ENCODE peak calls at places on chromosomes 4 and X, in eight cellular contexts. Z is stomach, Q is GM12878, U is SK-N-SH, K is suprapubic skin, L is K562, O is sigmoid colon, W is transverse colon. J is an unnamed sample.

GRCh38 chr4:53361451-53361850 is 4.4 kb downstream of the SCFD2 start:
- DNase-seq in L (no peak), U (no peak), Q (no peak), Z (no peak), K (no peak), W (no peak), O (no peak), J (no peak)

GRCh38 chrX:43882294-43882681 is at the start of gene MAOB:
- DNase-seq in O (peak; percentile 72), U (peak; percentile 82), K (peak; percentile 76), Z (peak; percentile 37), Q (no peak), W (peak; percentile 33), L (peak; percentile 65), J (peak; percentile 62)

GRCh38 chrX:22404297-22404696 is 131.6 kb downstream of the CBLL2 start:
- DNase-seq in O (no peak), Q (no peak), L (no peak), W (no peak), Z (no peak), U (no peak), K (no peak), J (no peak)

GRCh38 chr4:2791518-2792395 is 1.1 kb upstream of the SH3BP2 start:
- DNase-seq in Q (no peak), U (peak; percentile 22), Z (peak; percentile 25), L (no peak), O (peak; percentile 64), W (peak; percentile 29), K (peak; percentile 71), J (peak; percentile 31)

GRCh38 chr4:4317496-4318232 is 27.6 kb downstream of the ZBTB49 start:
- DNase-seq in K (peak; percentile 44), W (no peak), O (peak; percentile 34), Z (no peak), Q (no peak), U (no peak), L (no peak), J (no peak)

GRCh38 chrX:13067842-13068241 is 23.4 kb upstream of the FAM9C start:
- DNase-seq in Q (no peak), W (no peak), K (no peak), U (no peak), Z (no peak), O (no peak), L (no peak), J (no peak)

GRCh38 chr4:566508-567295 is 9.4 kb downstream of the TMEM271 start:
- DNase-seq in Z (no peak), L (peak; percentile 52), K (no peak), O (no peak), Q (no peak), W (no peak), U (peak; percentile 73), J (no peak)

GRCh38 chrX:3370656-3371055 is 24.2 kb upstream of the MXRA5 start:
- DNase-seq in W (no peak), K (no peak), L (no peak), Q (no peak), O (no peak), Z (no peak), U (no peak), J (no peak)

GRCh38 chrX:64975491-64975890 is 759 bp downstream of the ZC4H2 start:
- DNase-seq in W (peak; percentile 26), K (no peak), Q (no peak), Z (peak; percentile 28), U (peak; percentile 46), O (peak; percentile 64), L (no peak), J (peak; percentile 19)

GRCh38 chr4:56505269-56506109 is at the start of gene ARL9:
- DNase-seq in L (no peak), U (peak; percentile 15), Q (no peak), W (peak; percentile 49), K (peak; percentile 80), Z (peak; percentile 70), O (peak; percentile 78), J (peak; percentile 49)

GRCh38 chr4:47824844-47825243 is 13.0 kb downstream of the CORIN start:
- DNase-seq in K (no peak), O (no peak), L (no peak), U (peak; percentile 38), Q (no peak), W (no peak), Z (no peak), J (no peak)

GRCh38 chrX:24862343-24862742 is 153.4 kb downstream of the ARX start:
- DNase-seq in K (no peak), W (no peak), L (no peak), O (no peak), Q (no peak), U (no peak), Z (no peak), J (no peak)

GRCh38 chrX:63713510-63713909 is 71.5 kb downstream of the ARHGEF9 start:
- DNase-seq in L (no peak), Q (no peak), O (no peak), W (no peak), Z (no peak), U (no peak), K (no peak), J (no peak)

DNA sequence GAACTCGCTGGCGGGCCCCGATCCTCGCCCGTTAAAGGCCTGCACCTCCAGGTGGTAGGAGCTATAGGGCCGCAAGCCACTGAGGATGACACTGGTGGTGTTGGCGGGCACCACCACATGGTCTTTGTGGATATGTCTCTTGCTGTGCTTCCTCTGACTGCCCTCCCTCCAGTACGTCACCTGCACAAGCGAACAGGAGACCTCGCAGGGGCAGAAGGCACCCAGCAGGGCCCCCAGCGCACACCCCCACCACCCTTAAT is 20.7 kb downstream of the L1CAM start:
- DNase-seq in U (no peak), K (no peak), Z (no peak), Q (no peak), O (no peak), W (no peak), L (no peak), J (no peak)
- H3K27me3 ChIP-seq in U (no peaks in the 10 kb centered on the region), K (peaks cover 4% of the 10 kb centered on the region), Z (peaks cover 7% of the 10 kb centered on the region), Q (no peaks in the 10 kb centered on the region), O (peaks cover 2% of the 10 kb centered on the region), W (no peaks in the 10 kb centered on the region), L (peaks cover 78% of the 10 kb centered on the region), J (no peaks in the 10 kb centered on the region)

DNA sequence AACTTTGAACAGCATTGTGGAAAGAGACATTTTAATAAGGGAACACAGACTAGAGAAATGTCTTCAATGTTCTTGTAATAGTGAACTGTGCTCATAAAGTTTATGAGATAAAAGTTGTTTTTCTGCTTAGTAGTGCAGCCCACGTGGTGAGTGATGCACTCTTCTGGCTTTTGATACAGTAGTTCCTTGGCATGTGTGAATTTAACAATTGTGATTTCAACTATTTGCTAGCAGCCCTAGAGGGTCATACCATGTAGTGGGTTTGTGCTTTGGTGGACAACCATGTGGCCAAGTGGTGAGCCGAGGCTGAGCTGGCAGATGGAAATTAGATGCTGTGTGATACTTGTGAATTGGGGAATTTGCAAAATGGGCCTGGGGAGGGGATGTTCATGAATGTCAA is 116.2 kb upstream of the SLC4A4 start:
- DNase-seq in U (no peak), O (no peak), L (no peak), K (no peak), W (no peak), Z (no peak), Q (no peak), J (no peak)
- TF ChIP-seq EP300 in U (no peak), O (no peak), L (no peak), K (no peak), W (no peak), Z (no peak), Q (no peak), J (no peak)

DNA sequence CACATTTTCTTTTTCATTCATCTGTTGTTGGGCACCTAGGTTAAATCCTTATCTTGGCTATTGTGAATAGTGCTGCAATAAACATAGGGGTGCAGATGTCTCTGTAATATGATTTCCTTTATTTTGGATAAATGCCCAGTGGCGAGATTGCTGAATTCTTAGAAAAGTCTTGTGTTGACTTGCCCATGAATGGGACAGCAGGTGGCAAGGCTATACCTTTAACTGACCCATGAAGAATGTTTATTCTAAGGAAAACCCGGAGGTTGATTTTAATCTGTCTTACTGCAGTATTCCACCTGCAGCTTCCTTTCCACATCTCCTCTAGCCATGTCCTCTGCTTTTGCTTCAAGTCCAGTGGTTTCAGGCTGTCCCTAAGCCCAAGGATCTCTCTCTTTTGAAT is 220.6 kb downstream of the SNCA start:
- DNase-seq in U (no peak), Z (no peak), Q (no peak), L (no peak), K (no peak), O (no peak), W (no peak), J (no peak)
- H3K27me3 ChIP-seq in U (no peaks in the 10 kb centered on the region), Z (no peaks in the 10 kb centered on the region), Q (no peaks in the 10 kb centered on the region), L (no peaks in the 10 kb centered on the region), K (no peaks in the 10 kb centered on the region), O (no peaks in the 10 kb centered on the region), W (no peaks in the 10 kb centered on the region), J (no peaks in the 10 kb centered on the region)

GRCh38 chr4:7241587-7242125 is 49.3 kb downstream of the SORCS2 start:
- DNase-seq in K (no peak), O (no peak), Q (no peak), Z (no peak), U (no peak), L (no peak), W (no peak), J (no peak)

GRCh38 chr4:7244766-7245320 is 52.5 kb downstream of the SORCS2 start:
- DNase-seq in L (no peak), O (no peak), Q (no peak), K (no peak), Z (no peak), W (no peak), U (no peak), J (no peak)

GRCh38 chr4:7244343-7244680 is 52.0 kb downstream of the SORCS2 start:
- DNase-seq in O (no peak), L (no peak), U (no peak), Z (no peak), K (no peak), W (no peak), Q (no peak), J (no peak)

GRCh38 chr4:7242766-7243165 is 50.4 kb downstream of the SORCS2 start:
- DNase-seq in Q (no peak), U (no peak), O (no peak), K (no peak), L (no peak), Z (no peak), W (no peak), J (no peak)

DNA sequence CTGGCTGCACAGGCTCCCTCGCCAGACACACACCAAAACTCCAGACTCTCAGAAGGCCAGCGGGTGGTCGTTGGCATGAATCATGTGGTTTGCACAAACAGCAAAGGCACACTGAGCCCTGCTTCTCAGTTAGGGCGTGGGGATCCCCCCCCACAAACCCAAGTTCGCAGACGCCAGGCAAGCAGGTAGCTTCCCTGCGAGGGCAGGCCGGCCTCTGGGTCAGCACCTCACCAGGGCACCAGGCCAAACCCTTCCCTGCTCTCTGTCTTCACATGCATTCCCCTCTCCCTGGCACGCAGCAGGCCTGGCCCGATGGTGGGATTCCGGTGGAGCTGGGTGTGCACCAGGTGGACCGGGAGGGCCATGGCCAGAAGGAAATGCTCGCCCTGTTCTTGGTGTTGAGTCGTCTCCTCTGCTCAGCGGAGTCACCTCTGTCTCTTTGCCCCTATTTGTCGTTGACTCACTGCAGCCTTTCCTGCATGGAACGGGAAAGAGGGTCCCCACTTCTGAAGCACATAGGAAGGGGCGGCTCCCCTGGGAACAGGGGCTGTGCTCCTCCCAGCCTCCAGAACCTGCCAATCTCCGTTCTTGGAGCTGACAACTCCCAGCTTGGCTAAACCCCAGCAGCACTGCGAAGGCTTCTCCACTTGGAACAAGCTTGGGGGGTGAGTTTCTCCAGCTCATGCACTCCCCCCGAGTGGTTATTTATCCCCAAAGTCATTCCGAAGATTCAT is 51.4 kb downstream of the SORCS2 start:
- DNase-seq in L (no peak), U (no peak), Z (no peak), W (no peak), O (no peak), Q (no peak), K (no peak), J (no peak)
- TF ChIP-seq EP300 in L (no peak), U (no peak), Z (no peak), W (no peak), O (no peak), Q (no peak), K (no peak), J (no peak)